ENCODE peak calls at places on chromosomes 6 and 20, in eight cellular contexts. L is RWPE2, S is GM13977, Q is choroid plexus epithelial cell, Y is mucosa of descending colon, C is AG10803, K is body of pancreas, T is cardiac fibroblast. Z is an unnamed sample.

GRCh38 chr6:70210462-70210861 is 92.4 kb downstream of the COL9A1 start:
- DNase-seq in L (no peak), S (peak), Q (peak), Y (no peak), C (peak), K (no peak), T (no peak), Z (peak)

GRCh38 chr20:2301164-2301622 is 5.4 kb downstream of the TGM3 start:
- DNase-seq in L (no peak), S (peak), Q (no peak), Y (no peak), C (peak), K (no peak), T (peak), Z (peak)

GRCh38 chr6:74431873-74432272 is 735.9 kb downstream of the CD109 start:
- DNase-seq in L (no peak), S (no peak), Q (no peak), Y (no peak), C (no peak), K (no peak), T (no peak), Z (no peak)

GRCh38 chr20:23118144-23118543 is 32.0 kb upstream of the CD93 start:
- DNase-seq in L (no peak), S (peak), Q (no peak), Y (no peak), C (no peak), K (no peak), T (no peak), Z (peak)

GRCh38 chr6:158718431-158719126 is 68.7 kb downstream of the SYTL3 start:
- DNase-seq in L (no peak), S (no peak), Q (peak), Y (peak), C (peak), K (peak), T (peak), Z (no peak)

GRCh38 chr6:26286168-26286854 is 78.7 kb upstream of the BTN3A2 start:
- DNase-seq in L (no peak), S (peak), Q (peak), Y (peak), C (peak), K (peak), T (peak), Z (no peak)

GRCh38 chr20:431012-431904 is 23.2 kb downstream of the RBCK1 start:
- DNase-seq in L (peak), S (peak), Q (peak), Y (peak), C (peak), K (peak), T (peak), Z (peak)

GRCh38 chr6:40586800-40587201 is 363 bp downstream of the LRFN2 start:
- DNase-seq in L (no peak), S (no peak), Q (no peak), Y (no peak), C (no peak), K (peak), T (peak), Z (no peak)

GRCh38 chr20:58889334-58890072 is 37.0 kb downstream of the GNAS start:
- DNase-seq in L (no peak), S (peak), Q (no peak), Y (no peak), C (no peak), K (no peak), T (no peak), Z (no peak)

GRCh38 chr6:170423814-170424633 is 117.5 kb downstream of the FAM120B start:
- DNase-seq in L (no peak), S (no peak), Q (no peak), Y (no peak), C (no peak), K (no peak), T (no peak), Z (no peak)

GRCh38 chr6:137092018-137092417 is 47.3 kb upstream of the IL20RA start:
- DNase-seq in L (no peak), S (no peak), Q (no peak), Y (peak), C (no peak), K (no peak), T (no peak), Z (no peak)

GRCh38 chr20:53128024-53128423 is 155.9 kb downstream of the TSHZ2 start:
- DNase-seq in L (no peak), S (no peak), Q (no peak), Y (no peak), C (peak), K (no peak), T (no peak), Z (no peak)

GRCh38 chr6:143555582-143555981 is 44.1 kb upstream of the FUCA2 start:
- DNase-seq in L (no peak), S (no peak), Q (no peak), Y (no peak), C (no peak), K (no peak), T (no peak), Z (no peak)

GRCh38 chr6:134464690-134465411 is 146.9 kb upstream of the SGK1 start:
- DNase-seq in L (peak), S (peak), Q (peak), Y (no peak), C (peak), K (no peak), T (peak), Z (peak)

GRCh38 chr6:107561325-107561724 is 71.4 kb downstream of the SOBP start:
- DNase-seq in L (no peak), S (no peak), Q (peak), Y (no peak), C (peak), K (peak), T (peak), Z (no peak)

GRCh38 chr6:110551088-110551487 is 74.7 kb upstream of the SLC22A16 start:
- DNase-seq in L (no peak), S (no peak), Q (no peak), Y (no peak), C (no peak), K (no peak), T (no peak), Z (no peak)

GRCh38 chr20:19620471-19620870 is 137.6 kb upstream of the RIN2 start:
- DNase-seq in L (no peak), S (no peak), Q (no peak), Y (no peak), C (no peak), K (no peak), T (no peak), Z (no peak)

GRCh38 chr6:157830354-157831017 is 7.4 kb downstream of the SNX9 start:
- DNase-seq in L (no peak), S (peak), Q (no peak), Y (no peak), C (no peak), K (no peak), T (no peak), Z (peak)

GRCh38 chr20:21767739-21768223 is 62.3 kb downstream of the PAX1 start:
- DNase-seq in L (no peak), S (no peak), Q (no peak), Y (no peak), C (no peak), K (peak), T (no peak), Z (no peak)

GRCh38 chr20:51697119-51697826 is 70.9 kb downstream of the ATP9A start:
- DNase-seq in L (peak), S (no peak), Q (peak), Y (no peak), C (peak), K (no peak), T (peak), Z (no peak)

GRCh38 chr20:11585752-11586352 is 331.8 kb upstream of the BTBD3 start:
- DNase-seq in L (no peak), S (no peak), Q (peak), Y (no peak), C (peak), K (no peak), T (peak), Z (no peak)

GRCh38 chr6:148152244-148152643 is 190.4 kb upstream of the SASH1 start:
- DNase-seq in L (no peak), S (no peak), Q (no peak), Y (no peak), C (no peak), K (no peak), T (no peak), Z (no peak)

GRCh38 chr6:163533443-163533842 is 118.9 kb downstream of the QKI start:
- DNase-seq in L (no peak), S (no peak), Q (peak), Y (no peak), C (peak), K (no peak), T (peak), Z (no peak)

GRCh38 chr6:164063346-164063745 is 648.8 kb downstream of the QKI start:
- DNase-seq in L (no peak), S (no peak), Q (no peak), Y (no peak), C (no peak), K (no peak), T (no peak), Z (no peak)

GRCh38 chr6:34864007-34864406 is 23.8 kb downstream of the TAF11 start:
- DNase-seq in L (no peak), S (no peak), Q (no peak), Y (no peak), C (no peak), K (no peak), T (no peak), Z (no peak)

GRCh38 chr6:5208039-5208438 is 52.7 kb downstream of the LYRM4 start:
- DNase-seq in L (no peak), S (no peak), Q (peak), Y (no peak), C (peak), K (no peak), T (peak), Z (no peak)

GRCh38 chr6:44561062-44561591 is 173.6 kb downstream of the CDC5L start:
- DNase-seq in L (no peak), S (peak), Q (no peak), Y (no peak), C (no peak), K (no peak), T (no peak), Z (peak)

GRCh38 chr6:16511048-16511660 is 250.1 kb downstream of the ATXN1 start:
- DNase-seq in L (no peak), S (no peak), Q (peak), Y (peak), C (peak), K (peak), T (peak), Z (no peak)

GRCh38 chr6:122869437-122870024 is 80.5 kb downstream of the SMPDL3A start:
- DNase-seq in L (no peak), S (peak), Q (peak), Y (peak), C (peak), K (peak), T (peak), Z (peak)

GRCh38 chr6:40640591-40641293 is 53.6 kb upstream of the LRFN2 start:
- DNase-seq in L (no peak), S (no peak), Q (peak), Y (no peak), C (no peak), K (peak), T (no peak), Z (no peak)

GRCh38 chr6:17505062-17505476 is 95.0 kb upstream of the FAM8A1 start:
- DNase-seq in L (no peak), S (no peak), Q (peak), Y (no peak), C (peak), K (no peak), T (no peak), Z (no peak)

GRCh38 chr20:59008715-59009336 is 1.8 kb upstream of the CTSZ start:
- DNase-seq in L (peak), S (no peak), Q (no peak), Y (no peak), C (no peak), K (no peak), T (no peak), Z (no peak)

GRCh38 chr20:59493926-59494325 is 110.4 kb upstream of the PHACTR3 start:
- DNase-seq in L (no peak), S (no peak), Q (no peak), Y (no peak), C (no peak), K (no peak), T (no peak), Z (no peak)

GRCh38 chr6:131082335-131082734 is 19.3 kb upstream of the EPB41L2 start:
- DNase-seq in L (no peak), S (no peak), Q (no peak), Y (no peak), C (no peak), K (no peak), T (no peak), Z (no peak)

GRCh38 chr6:2840794-2841061 is 935 bp downstream of the SERPINB1 start:
- DNase-seq in L (no peak), S (no peak), Q (no peak), Y (no peak), C (no peak), K (no peak), T (no peak), Z (no peak)
- TF ChIP-seq CTCF in L (no peak), S (no peak), Q (no peak), Y (no peak), C (no peak), K (no peak), T (no peak), Z (no peak)

GRCh38 chr6:145026267-145026679 is 709.0 kb downstream of the EPM2A start:
- DNase-seq in L (no peak), S (no peak), Q (no peak), Y (no peak), C (no peak), K (peak), T (no peak), Z (no peak)

GRCh38 chr6:145025488-145025887 is 709.8 kb downstream of the EPM2A start:
- DNase-seq in L (no peak), S (no peak), Q (no peak), Y (no peak), C (no peak), K (no peak), T (no peak), Z (no peak)

GRCh38 chr6:145031001-145031400 is 704.3 kb downstream of the EPM2A start:
- DNase-seq in L (no peak), S (no peak), Q (no peak), Y (no peak), C (peak), K (no peak), T (no peak), Z (no peak)

GRCh38 chr6:145031962-145032361 is 703.4 kb downstream of the EPM2A start:
- DNase-seq in L (no peak), S (no peak), Q (no peak), Y (no peak), C (no peak), K (no peak), T (no peak), Z (no peak)

DNA sequence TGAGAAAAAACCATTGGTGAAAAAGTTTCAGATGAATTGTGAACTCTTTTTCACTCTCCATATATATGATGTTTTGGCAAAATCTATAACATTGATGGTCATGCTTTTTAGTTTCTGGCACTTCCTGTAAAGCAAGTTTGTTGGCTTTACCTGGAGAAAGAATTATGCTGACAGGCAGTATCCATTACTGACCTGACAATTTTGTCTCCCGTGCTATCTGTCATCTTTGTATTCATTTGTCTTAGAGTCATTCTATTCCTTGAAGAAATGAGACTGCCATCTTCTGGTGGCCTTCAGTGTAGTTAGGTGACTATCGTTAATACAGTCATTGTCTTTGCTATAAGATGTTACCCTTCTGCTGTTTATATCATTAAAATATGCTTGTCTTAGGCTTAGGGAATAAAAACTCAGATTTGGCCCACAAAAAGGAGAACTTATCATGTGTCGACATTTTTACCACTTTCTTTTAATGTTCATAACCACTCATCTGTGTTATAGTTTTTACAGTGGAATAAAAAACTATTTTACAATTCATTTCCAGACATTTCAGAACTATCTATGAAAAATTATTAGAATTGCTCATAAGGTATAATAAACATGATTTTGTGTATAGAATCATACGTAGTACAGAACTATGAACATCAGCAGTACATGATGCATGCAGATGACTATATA is 707.0 kb downstream of the EPM2A start:
- DNase-seq in L (no peak), S (peak), Q (peak), Y (peak), C (peak), K (peak), T (peak), Z (peak)
- TF ChIP-seq CTCF in L (peak), S (peak), Q (peak), Y (no peak), C (peak), K (peak), T (peak), Z (peak)

GRCh38 chr20:48635791-48636267 is 192.0 kb downstream of the PREX1 start:
- DNase-seq in L (no peak), S (peak), Q (peak), Y (peak), C (no peak), K (peak), T (peak), Z (peak)
- TF ChIP-seq CTCF in L (peak), S (peak), Q (peak), Y (peak), C (peak), K (peak), T (peak), Z (peak)

DNA sequence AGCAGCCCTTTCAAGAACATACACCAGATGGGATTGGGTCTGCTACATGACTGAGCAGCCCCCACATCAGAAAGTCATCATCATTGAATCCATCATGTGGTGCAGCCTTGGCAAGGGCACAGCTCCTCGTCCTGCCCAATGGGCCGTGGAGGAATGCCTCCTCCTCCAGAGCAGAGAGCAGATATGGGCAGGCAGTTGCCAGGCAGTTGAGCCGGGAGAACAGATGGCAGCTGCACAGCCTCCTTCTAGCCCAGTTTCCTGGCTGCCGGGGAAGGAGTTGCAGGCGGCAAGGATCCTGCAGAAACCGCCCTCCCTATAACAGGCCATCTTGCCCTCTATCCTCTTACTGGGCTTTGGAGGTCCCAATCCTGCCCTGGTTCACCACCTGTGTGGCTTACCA is 11.9 kb upstream of the ZFAND3 start:
- DNase-seq in L (no peak), S (no peak), Q (no peak), Y (no peak), C (peak), K (peak), T (no peak), Z (no peak)
- TF ChIP-seq CTCF in L (no peak), S (no peak), Q (peak), Y (no peak), C (peak), K (peak), T (no peak), Z (no peak)

GRCh38 chr20:63574829-63575720 is 1.0 kb upstream of the HELZ2 start:
- DNase-seq in L (no peak), S (no peak), Q (no peak), Y (no peak), C (no peak), K (no peak), T (peak), Z (no peak)

GRCh38 chr20:63574156-63574828 is at the start of gene HELZ2:
- DNase-seq in L (no peak), S (peak), Q (peak), Y (peak), C (peak), K (peak), T (peak), Z (peak)

GRCh38 chr20:63573739-63574131 is 304 bp downstream of the HELZ2 start:
- DNase-seq in L (no peak), S (no peak), Q (no peak), Y (no peak), C (no peak), K (no peak), T (no peak), Z (no peak)

GRCh38 chr20:63572071-63572787 is 1.8 kb downstream of the HELZ2 start:
- DNase-seq in L (peak), S (no peak), Q (no peak), Y (no peak), C (no peak), K (no peak), T (no peak), Z (no peak)

GRCh38 chr20:63572788-63573738 is 976 bp downstream of the HELZ2 start:
- DNase-seq in L (no peak), S (no peak), Q (no peak), Y (no peak), C (no peak), K (no peak), T (no peak), Z (no peak)
- TF ChIP-seq CTCF in L (peak), S (peak), Q (peak), Y (no peak), C (peak), K (peak), T (peak), Z (no peak)

Z was measured in GM10248.